ENCODE peak calls at places on chromosome 5, in eight cellular contexts. Q, M, K, Y, V, O, N and S are unnamed samples.

GRCh38 chr5:97735209-97735608 is 552.2 kb upstream of the RIOK2 start:
- DNase-seq in N (no peak), O (no peak), M (no peak), Q (no peak), K (no peak), Y (no peak), V (no peak), S (no peak)

GRCh38 chr5:131846536-131846935 is 49.7 kb upstream of the FNIP1 start:
- DNase-seq in O (no peak), Y (no peak), N (no peak), K (no peak), M (no peak), V (no peak), Q (no peak), S (no peak)

GRCh38 chr5:175700991-175701390 is 43.1 kb downstream of the HRH2 start:
- DNase-seq in Q (peak; percentile 6), K (no peak), N (peak; percentile 40), M (no peak), V (no peak), Y (peak; percentile 26), O (no peak), S (no peak)

GRCh38 chr5:164472150-164472549 is 966.7 kb downstream of the MAT2B start:
- DNase-seq in O (no peak), K (no peak), Y (no peak), N (no peak), Q (no peak), V (no peak), M (no peak), S (no peak)

GRCh38 chr5:96483878-96484277 is 50.8 kb upstream of the PCSK1 start:
- DNase-seq in Q (no peak), V (peak; percentile 69), K (no peak), O (no peak), Y (no peak), N (no peak), M (peak; percentile 8), S (no peak)

GRCh38 chr5:138844812-138845513 is 30.2 kb downstream of the LRRTM2 start:
- DNase-seq in V (no peak), M (no peak), Q (no peak), K (no peak), Y (no peak), N (no peak), O (no peak), S (no peak)

GRCh38 chr5:6544561-6544935 is 88.3 kb downstream of the NSUN2 start:
- DNase-seq in N (no peak), O (peak; percentile 44), V (no peak), Q (no peak), K (no peak), Y (no peak), M (no peak), S (no peak)

GRCh38 chr5:89283758-89284493 is 400.9 kb upstream of the MEF2C start:
- DNase-seq in O (no peak), Q (no peak), N (no peak), M (no peak), Y (no peak), K (no peak), V (peak; percentile 9), S (no peak)

GRCh38 chr5:133624316-133624715 is 12.0 kb upstream of the FSTL4 start:
- DNase-seq in M (no peak), Y (no peak), Q (no peak), K (no peak), V (no peak), O (no peak), N (no peak), S (no peak)

GRCh38 chr5:152178350-152178699 is 226.8 kb downstream of the NMUR2 start:
- DNase-seq in V (no peak), O (no peak), M (no peak), Q (no peak), Y (no peak), K (no peak), N (no peak), S (no peak)

GRCh38 chr5:171641891-171642290 is 143.7 kb upstream of the SMIM23 start:
- DNase-seq in V (no peak), K (no peak), O (no peak), Y (no peak), Q (no peak), M (no peak), N (no peak), S (no peak)

GRCh38 chr5:163534476-163535172 is 29.2 kb downstream of the MAT2B start:
- DNase-seq in Q (no peak), K (no peak), O (no peak), N (no peak), M (no peak), V (peak; percentile 21), Y (no peak), S (no peak)

GRCh38 chr5:134240421-134240962 is 14.6 kb upstream of the PPP2CA start:
- DNase-seq in V (no peak), K (no peak), O (no peak), N (no peak), M (no peak), Q (no peak), Y (peak; percentile 54), S (no peak)

GRCh38 chr5:33316773-33317172 is 124.0 kb upstream of the TARS1 start:
- DNase-seq in K (no peak), Q (no peak), M (no peak), O (no peak), N (no peak), Y (no peak), V (no peak), S (no peak)

GRCh38 chr5:91928751-91929521 is 545.8 kb upstream of the ARRDC3 start:
- DNase-seq in Y (no peak), O (no peak), K (no peak), M (no peak), N (peak; percentile 19), V (peak; percentile 45), Q (no peak), S (no peak)

GRCh38 chr5:82812575-82812974 is 264.6 kb downstream of the TMEM167A start:
- DNase-seq in O (no peak), V (no peak), K (no peak), N (no peak), M (no peak), Y (no peak), Q (no peak), S (no peak)

GRCh38 chr5:159873680-159874079 is 42.6 kb upstream of the ADRA1B start:
- DNase-seq in V (no peak), O (no peak), M (no peak), Y (no peak), K (no peak), N (peak; percentile 18), Q (no peak), S (no peak)

GRCh38 chr5:67542489-67542888 is 345.9 kb upstream of the CD180 start:
- DNase-seq in O (no peak), N (no peak), Y (no peak), Q (no peak), K (no peak), V (no peak), M (no peak), S (no peak)

GRCh38 chr5:155728857-155729683 is 597.9 kb upstream of the SGCD start:
- DNase-seq in K (peak; percentile 42), M (no peak), Y (peak; percentile 65), V (peak; percentile 52), O (no peak), N (no peak), Q (no peak), S (peak; percentile 60)

GRCh38 chr5:168362097-168362885 is 70.8 kb downstream of the WWC1 start:
- DNase-seq in M (no peak), Y (no peak), O (no peak), N (no peak), K (no peak), Q (no peak), V (no peak), S (no peak)

GRCh38 chr5:176538505-176538806 is 1.3 kb upstream of the RNF44 start:
- DNase-seq in M (no peak), Y (no peak), V (peak; percentile 45), N (no peak), K (no peak), O (no peak), Q (no peak), S (no peak)

GRCh38 chr5:133932441-133933168 is 35.8 kb downstream of the C5orf15 start:
- DNase-seq in Q (no peak), M (no peak), V (no peak), O (no peak), N (no peak), K (no peak), Y (no peak), S (no peak)

DNA sequence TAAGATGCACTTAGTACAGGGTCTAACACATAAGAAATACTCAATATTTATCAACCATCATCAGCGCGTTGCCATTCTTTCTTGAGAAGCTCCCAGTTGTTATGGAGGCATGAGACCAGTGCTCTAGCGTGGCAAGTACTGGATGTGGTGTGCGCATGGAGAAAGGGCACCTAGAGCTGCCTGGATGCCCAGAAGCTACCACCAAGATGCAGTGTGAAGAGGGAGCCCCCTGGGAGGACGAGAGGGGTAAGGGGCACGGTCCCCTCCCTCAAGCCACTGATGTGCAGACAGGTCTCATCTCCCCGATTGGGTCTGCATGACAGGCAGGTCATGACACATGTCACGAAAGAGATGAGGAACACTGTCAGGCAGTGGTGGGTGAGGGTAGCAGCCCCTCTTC is 127.7 kb upstream of the CXCL14 start:
- DNase-seq in Q (no peak), Y (no peak), O (no peak), V (no peak), N (no peak), M (no peak), K (no peak), S (no peak)
- H3K4me3 ChIP-seq in Q (no peak overlapping the region), Y (no peak overlapping the region), O (no peak overlapping the region), V (no peak overlapping the region), N (no peak overlapping the region), M (no peak overlapping the region), K (no peak overlapping the region), S (no peak overlapping the region)

GRCh38 chr5:65750938-65751337 is 28.9 kb downstream of the NLN start:
- DNase-seq in M (no peak), Q (no peak), Y (no peak), K (no peak), N (no peak), O (no peak), V (no peak), S (no peak)
- H3K27ac ChIP-seq in M (no peak overlapping the region), Q (no peak overlapping the region), Y (no peak overlapping the region), K (no peak overlapping the region), N (peak overlapping the region; percentile 1), O (no peak overlapping the region), V (no peak overlapping the region), S (no peak overlapping the region)

GRCh38 chr5:126370796-126371718 is 52.2 kb upstream of the GRAMD2B start:
- DNase-seq in Y (no peak), O (no peak), M (no peak), V (no peak), K (no peak), N (peak; percentile 35), Q (peak; percentile 37), S (no peak)
- H3K4me3 ChIP-seq in Y (no peak overlapping the region), O (no peak overlapping the region), M (no peak overlapping the region), V (no peak overlapping the region), K (no peak overlapping the region), N (peak overlapping the region; percentile 2), Q (peak overlapping the region; percentile 56), S (no peak overlapping the region)

GRCh38 chr5:157216395-157217142 is 35.9 kb downstream of the ITK start:
- DNase-seq in K (no peak), O (no peak), Q (no peak), Y (no peak), V (no peak), M (no peak), N (no peak), S (no peak)
- H3K27ac ChIP-seq in K (no peak overlapping the region), O (no peak overlapping the region), Q (no peak overlapping the region), Y (no peak overlapping the region), V (no peak overlapping the region), M (peak overlapping the region; percentile 61), N (no peak overlapping the region), S (no peak overlapping the region)

GRCh38 chr5:126939887-126940286 is 90.5 kb downstream of the MARCHF3 start:
- DNase-seq in M (no peak), O (no peak), N (no peak), K (no peak), Y (no peak), V (no peak), Q (no peak), S (no peak)
- H3K4me3 ChIP-seq in M (no peak overlapping the region), O (no peak overlapping the region), N (no peak overlapping the region), K (no peak overlapping the region), Y (no peak overlapping the region), V (no peak overlapping the region), Q (no peak overlapping the region), S (no peak overlapping the region)